ENCODE peak calls at places on chromosomes 1 and 21, in six cellular contexts. One of them, this sample, is unnamed.

GRCh38 chr1:36874271-36875017 is 159.9 kb downstream of the GRIK3 start:
- DNase-seq in effector memory CD4-positive, alpha-beta T cell: no peak
- DNase-seq in mucosa of descending colon: no peak
- DNase-seq in K562: no peak
- DNase-seq in uterus: no peak
- DNase-seq in Caco-2: no peak
- DNase-seq in this sample: no peak

GRCh38 chr1:115477071-115477470 is 139.0 kb upstream of the NGF start:
- DNase-seq in effector memory CD4-positive, alpha-beta T cell: no peak
- DNase-seq in K562: no peak
- DNase-seq in mucosa of descending colon: no peak
- DNase-seq in uterus: no peak
- DNase-seq in Caco-2: no peak
- DNase-seq in this sample: no peak

GRCh38 chr1:211511947-211512346 is 20.0 kb upstream of the RD3 start:
- DNase-seq in uterus: no peak
- DNase-seq in K562: no peak
- DNase-seq in mucosa of descending colon: no peak
- DNase-seq in effector memory CD4-positive, alpha-beta T cell: no peak
- DNase-seq in Caco-2: no peak
- DNase-seq in this sample: no peak

GRCh38 chr1:52913537-52913936 is 8.0 kb downstream of the ECHDC2 start:
- DNase-seq in Caco-2: peak; percentile 41
- DNase-seq in mucosa of descending colon: no peak
- DNase-seq in uterus: no peak
- DNase-seq in K562: peak; percentile 81
- DNase-seq in effector memory CD4-positive, alpha-beta T cell: no peak
- DNase-seq in this sample: no peak

GRCh38 chr1:87399264-87399663 is 70.6 kb downstream of the LMO4 start:
- DNase-seq in Caco-2: no peak
- DNase-seq in mucosa of descending colon: no peak
- DNase-seq in K562: no peak
- DNase-seq in uterus: no peak
- DNase-seq in effector memory CD4-positive, alpha-beta T cell: no peak
- DNase-seq in this sample: no peak

GRCh38 chr21:37582613-37583012 is 216.0 kb downstream of the DYRK1A start:
- DNase-seq in Caco-2: peak; percentile 61
- DNase-seq in mucosa of descending colon: no peak
- DNase-seq in effector memory CD4-positive, alpha-beta T cell: no peak
- DNase-seq in K562: peak; percentile 37
- DNase-seq in uterus: peak; percentile 21
- DNase-seq in this sample: no peak

GRCh38 chr1:9792156-9793042 is 31.4 kb downstream of the CLSTN1 start:
- DNase-seq in mucosa of descending colon: no peak
- DNase-seq in uterus: no peak
- DNase-seq in Caco-2: no peak
- DNase-seq in effector memory CD4-positive, alpha-beta T cell: no peak
- DNase-seq in K562: no peak
- DNase-seq in this sample: peak; percentile 41

GRCh38 chr1:11952455-11953109 is 18.1 kb downstream of the PLOD1 start:
- DNase-seq in mucosa of descending colon: no peak
- DNase-seq in uterus: no peak
- DNase-seq in K562: no peak
- DNase-seq in Caco-2: no peak
- DNase-seq in effector memory CD4-positive, alpha-beta T cell: no peak
- DNase-seq in this sample: no peak

GRCh38 chr21:36499578-36500471 is 19.9 kb upstream of the CLDN14 start:
- DNase-seq in effector memory CD4-positive, alpha-beta T cell: no peak
- DNase-seq in mucosa of descending colon: peak; percentile 60
- DNase-seq in uterus: peak; percentile 18
- DNase-seq in Caco-2: no peak
- DNase-seq in K562: no peak
- DNase-seq in this sample: no peak

GRCh38 chr1:31381394-31382287 is 8.8 kb upstream of the FABP3 start:
- DNase-seq in mucosa of descending colon: peak; percentile 64
- DNase-seq in Caco-2: no peak
- DNase-seq in K562: no peak
- DNase-seq in effector memory CD4-positive, alpha-beta T cell: no peak
- DNase-seq in uterus: no peak
- DNase-seq in this sample: no peak

GRCh38 chr1:74835046-74835445 is 102.1 kb downstream of the TYW3 start:
- DNase-seq in mucosa of descending colon: no peak
- DNase-seq in K562: no peak
- DNase-seq in effector memory CD4-positive, alpha-beta T cell: no peak
- DNase-seq in uterus: no peak
- DNase-seq in Caco-2: no peak
- DNase-seq in this sample: no peak

GRCh38 chr1:171251741-171252300 is 3.5 kb downstream of the FMO1 start:
- DNase-seq in mucosa of descending colon: peak; percentile 53
- DNase-seq in K562: no peak
- DNase-seq in Caco-2: peak; percentile 59
- DNase-seq in effector memory CD4-positive, alpha-beta T cell: no peak
- DNase-seq in uterus: peak; percentile 34
- DNase-seq in this sample: no peak

GRCh38 chr21:27149034-27149433 is 182.1 kb upstream of the ADAMTS5 start:
- DNase-seq in mucosa of descending colon: no peak
- DNase-seq in K562: no peak
- DNase-seq in uterus: no peak
- DNase-seq in effector memory CD4-positive, alpha-beta T cell: no peak
- DNase-seq in Caco-2: no peak
- DNase-seq in this sample: no peak

GRCh38 chr1:53804791-53805505 is 33.1 kb downstream of the NDC1 start:
- DNase-seq in mucosa of descending colon: no peak
- DNase-seq in uterus: no peak
- DNase-seq in effector memory CD4-positive, alpha-beta T cell: no peak
- DNase-seq in Caco-2: no peak
- DNase-seq in K562: no peak
- DNase-seq in this sample: no peak

GRCh38 chr1:230002164-230002803 is 64.8 kb upstream of the GALNT2 start:
- DNase-seq in effector memory CD4-positive, alpha-beta T cell: no peak
- DNase-seq in mucosa of descending colon: no peak
- DNase-seq in K562: no peak
- DNase-seq in uterus: no peak
- DNase-seq in Caco-2: no peak
- DNase-seq in this sample: no peak

GRCh38 chr21:42059721-42060120 is 11.4 kb upstream of the UMODL1 start:
- DNase-seq in Caco-2: no peak
- DNase-seq in effector memory CD4-positive, alpha-beta T cell: no peak
- DNase-seq in uterus: no peak
- DNase-seq in K562: no peak
- DNase-seq in mucosa of descending colon: no peak
- DNase-seq in this sample: no peak

GRCh38 chr1:234760303-234760723 is 150.3 kb upstream of the IRF2BP2 start:
- DNase-seq in effector memory CD4-positive, alpha-beta T cell: no peak
- DNase-seq in mucosa of descending colon: no peak
- DNase-seq in uterus: no peak
- DNase-seq in Caco-2: no peak
- DNase-seq in K562: peak; percentile 29
- DNase-seq in this sample: no peak

GRCh38 chr1:31905093-31905509 is 33.1 kb downstream of the PTP4A2 start:
- DNase-seq in uterus: no peak
- DNase-seq in K562: no peak
- DNase-seq in mucosa of descending colon: no peak
- DNase-seq in effector memory CD4-positive, alpha-beta T cell: no peak
- DNase-seq in Caco-2: no peak
- DNase-seq in this sample: no peak

GRCh38 chr21:34141373-34141772 is 68.0 kb downstream of the MRPS6 start:
- DNase-seq in effector memory CD4-positive, alpha-beta T cell: no peak
- DNase-seq in uterus: no peak
- DNase-seq in K562: no peak
- DNase-seq in mucosa of descending colon: no peak
- DNase-seq in Caco-2: no peak
- DNase-seq in this sample: no peak

GRCh38 chr21:44013380-44014088 is 1.4 kb downstream of the TRAPPC10 start:
- DNase-seq in mucosa of descending colon: no peak
- DNase-seq in Caco-2: no peak
- DNase-seq in effector memory CD4-positive, alpha-beta T cell: peak; percentile 28
- DNase-seq in uterus: no peak
- DNase-seq in K562: peak; percentile 15
- DNase-seq in this sample: no peak

GRCh38 chr1:230401096-230401495 is 25.0 kb downstream of the PGBD5 start:
- DNase-seq in Caco-2: no peak
- DNase-seq in uterus: no peak
- DNase-seq in mucosa of descending colon: no peak
- DNase-seq in effector memory CD4-positive, alpha-beta T cell: no peak
- DNase-seq in K562: no peak
- DNase-seq in this sample: no peak

GRCh38 chr21:46203203-46203600 is 18.9 kb upstream of the SPATC1L start:
- DNase-seq in effector memory CD4-positive, alpha-beta T cell: no peak
- DNase-seq in uterus: no peak
- DNase-seq in mucosa of descending colon: no peak
- DNase-seq in Caco-2: no peak
- DNase-seq in K562: no peak
- DNase-seq in this sample: no peak

GRCh38 chr1:198265073-198265661 is 108.4 kb downstream of the NEK7 start:
- DNase-seq in uterus: no peak
- DNase-seq in mucosa of descending colon: no peak
- DNase-seq in effector memory CD4-positive, alpha-beta T cell: no peak
- DNase-seq in K562: no peak
- DNase-seq in Caco-2: peak; percentile 43
- DNase-seq in this sample: no peak

GRCh38 chr1:27403065-27403726 is 10.8 kb downstream of the GPR3 start:
- DNase-seq in effector memory CD4-positive, alpha-beta T cell: no peak
- DNase-seq in K562: no peak
- DNase-seq in mucosa of descending colon: peak; percentile 59
- DNase-seq in uterus: peak; percentile 84
- DNase-seq in Caco-2: no peak
- DNase-seq in this sample: no peak

GRCh38 chr1:66262233-66262632 is 271.7 kb upstream of the SGIP1 start:
- DNase-seq in mucosa of descending colon: no peak
- DNase-seq in uterus: peak; percentile 35
- DNase-seq in effector memory CD4-positive, alpha-beta T cell: no peak
- DNase-seq in Caco-2: no peak
- DNase-seq in K562: no peak
- DNase-seq in this sample: no peak

GRCh38 chr1:156788136-156788535 is 20.8 kb downstream of the PRCC start:
- DNase-seq in mucosa of descending colon: no peak
- DNase-seq in uterus: no peak
- DNase-seq in effector memory CD4-positive, alpha-beta T cell: no peak
- DNase-seq in Caco-2: no peak
- DNase-seq in K562: no peak
- DNase-seq in this sample: no peak

GRCh38 chr1:44655609-44656008 is 18.7 kb downstream of the TMEM53 start:
- DNase-seq in uterus: no peak
- DNase-seq in Caco-2: peak; percentile 49
- DNase-seq in mucosa of descending colon: no peak
- DNase-seq in effector memory CD4-positive, alpha-beta T cell: no peak
- DNase-seq in K562: peak; percentile 54
- DNase-seq in this sample: no peak

GRCh38 chr1:24558902-24559791 is 3.3 kb downstream of the NCMAP start:
- DNase-seq in mucosa of descending colon: no peak
- DNase-seq in Caco-2: no peak
- DNase-seq in effector memory CD4-positive, alpha-beta T cell: no peak
- DNase-seq in uterus: no peak
- DNase-seq in K562: no peak
- DNase-seq in this sample: peak; percentile 37

GRCh38 chr1:93345633-93346471 is at the start of gene DR1:
- DNase-seq in effector memory CD4-positive, alpha-beta T cell: peak; percentile 81
- DNase-seq in uterus: peak; percentile 94
- DNase-seq in K562: peak; percentile 93
- DNase-seq in mucosa of descending colon: peak; percentile 97
- DNase-seq in Caco-2: peak; percentile 93
- DNase-seq in this sample: peak; percentile 76

GRCh38 chr21:45768011-45768740 is 124.7 kb downstream of the PCBP3 start:
- DNase-seq in K562: no peak
- DNase-seq in uterus: no peak
- DNase-seq in Caco-2: no peak
- DNase-seq in effector memory CD4-positive, alpha-beta T cell: no peak
- DNase-seq in mucosa of descending colon: no peak
- DNase-seq in this sample: no peak

GRCh38 chr1:246121533-246121932 is 385.5 kb downstream of the SMYD3 start:
- DNase-seq in effector memory CD4-positive, alpha-beta T cell: no peak
- DNase-seq in K562: no peak
- DNase-seq in Caco-2: no peak
- DNase-seq in uterus: no peak
- DNase-seq in mucosa of descending colon: no peak
- DNase-seq in this sample: no peak

GRCh38 chr1:89904219-89904980 is 83.6 kb downstream of the LRRC8D start:
- DNase-seq in mucosa of descending colon: no peak
- DNase-seq in uterus: no peak
- DNase-seq in effector memory CD4-positive, alpha-beta T cell: no peak
- DNase-seq in K562: no peak
- DNase-seq in Caco-2: no peak
- DNase-seq in this sample: no peak
- H3K4me3 ChIP-seq in mucosa of descending colon: no peak overlapping the region
- H3K4me3 ChIP-seq in uterus: no peak overlapping the region
- H3K4me3 ChIP-seq in effector memory CD4-positive, alpha-beta T cell: no peak overlapping the region
- H3K4me3 ChIP-seq in K562: no peak overlapping the region
- H3K4me3 ChIP-seq in Caco-2: no peak overlapping the region
- H3K4me3 ChIP-seq in this sample: no peak overlapping the region

GRCh38 chr1:56965916-56966697 is at the start of gene C8B:
- DNase-seq in uterus: no peak
- DNase-seq in effector memory CD4-positive, alpha-beta T cell: no peak
- DNase-seq in K562: no peak
- DNase-seq in Caco-2: no peak
- DNase-seq in mucosa of descending colon: no peak
- DNase-seq in this sample: no peak
- H3K4me1 ChIP-seq in uterus: no peaks in the 10 kb centered on the region
- H3K4me1 ChIP-seq in effector memory CD4-positive, alpha-beta T cell: no peaks in the 10 kb centered on the region
- H3K4me1 ChIP-seq in K562: no peaks in the 10 kb centered on the region
- H3K4me1 ChIP-seq in Caco-2: peaks cover 6% of the 10 kb centered on the region
- H3K4me1 ChIP-seq in mucosa of descending colon: no peaks in the 10 kb centered on the region
- H3K4me1 ChIP-seq in this sample: no peaks in the 10 kb centered on the region

GRCh38 chr1:1067284-1068076 is 6.6 kb downstream of the RNF223 start:
- DNase-seq in Caco-2: no peak
- DNase-seq in effector memory CD4-positive, alpha-beta T cell: no peak
- DNase-seq in mucosa of descending colon: peak; percentile 78
- DNase-seq in uterus: no peak
- DNase-seq in K562: no peak
- DNase-seq in this sample: no peak
- H3K4me3 ChIP-seq in Caco-2: no peak overlapping the region
- H3K4me3 ChIP-seq in effector memory CD4-positive, alpha-beta T cell: no peak overlapping the region
- H3K4me3 ChIP-seq in mucosa of descending colon: no peak overlapping the region
- H3K4me3 ChIP-seq in uterus: no peak overlapping the region
- H3K4me3 ChIP-seq in K562: no peak overlapping the region
- H3K4me3 ChIP-seq in this sample: no peak overlapping the region

GRCh38 chr1:91804546-91805023 is 81.4 kb downstream of the TGFBR3 start:
- DNase-seq in Caco-2: no peak
- DNase-seq in effector memory CD4-positive, alpha-beta T cell: peak; percentile 86
- DNase-seq in K562: peak; percentile 66
- DNase-seq in mucosa of descending colon: no peak
- DNase-seq in uterus: no peak
- DNase-seq in this sample: no peak

GRCh38 chr1:91803847-91804545 is 82.0 kb downstream of the TGFBR3 start:
- DNase-seq in Caco-2: no peak
- DNase-seq in K562: no peak
- DNase-seq in uterus: no peak
- DNase-seq in mucosa of descending colon: no peak
- DNase-seq in effector memory CD4-positive, alpha-beta T cell: peak; percentile 60
- DNase-seq in this sample: no peak

GRCh38 chr1:91806146-91806545 is 79.8 kb downstream of the TGFBR3 start:
- DNase-seq in uterus: peak; percentile 53
- DNase-seq in Caco-2: no peak
- DNase-seq in mucosa of descending colon: no peak
- DNase-seq in K562: no peak
- DNase-seq in effector memory CD4-positive, alpha-beta T cell: no peak
- DNase-seq in this sample: no peak

GRCh38 chr1:91806777-91807700 is 78.9 kb downstream of the TGFBR3 start:
- DNase-seq in effector memory CD4-positive, alpha-beta T cell: no peak
- DNase-seq in Caco-2: no peak
- DNase-seq in uterus: no peak
- DNase-seq in K562: no peak
- DNase-seq in mucosa of descending colon: no peak
- DNase-seq in this sample: no peak

GRCh38 chr1:91805343-91805801 is 80.6 kb downstream of the TGFBR3 start:
- DNase-seq in uterus: no peak
- DNase-seq in Caco-2: no peak
- DNase-seq in mucosa of descending colon: no peak
- DNase-seq in K562: no peak
- DNase-seq in effector memory CD4-positive, alpha-beta T cell: no peak
- DNase-seq in this sample: no peak
- H3K4me1 ChIP-seq in uterus: peaks cover 13% of the 10 kb centered on the region
- H3K4me1 ChIP-seq in Caco-2: no peaks in the 10 kb centered on the region
- H3K4me1 ChIP-seq in mucosa of descending colon: peaks cover 12% of the 10 kb centered on the region
- H3K4me1 ChIP-seq in K562: peaks cover 25% of the 10 kb centered on the region
- H3K4me1 ChIP-seq in effector memory CD4-positive, alpha-beta T cell: peaks cover 21% of the 10 kb centered on the region
- H3K4me1 ChIP-seq in this sample: no peaks in the 10 kb centered on the region

This sample was measured in iPS DF 6.9.